ENCODE peak calls at places on chromosomes 12 and 14, in ten cellular contexts. H, Z, Q, V, P, D, G, A, Y and N are unnamed samples.

GRCh38 chr12:58491296-58491695 is 429.0 kb downstream of the LRIG3 start:
- DNase-seq in H (no peak), Z (no peak), Q (no peak), V (no peak), P (no peak), D (no peak), G (no peak), A (no peak), Y (no peak), N (peak; percentile 40)

GRCh38 chr12:116331876-116332275 is 54.4 kb upstream of the MED13L start:
- DNase-seq in H (no peak), Z (no peak), Q (no peak), V (no peak), P (no peak), D (no peak), G (no peak), A (no peak), Y (no peak), N (no peak)

GRCh38 chr14:85463512-85463911 is 66.4 kb upstream of the FLRT2 start:
- DNase-seq in H (peak; percentile 38), Z (no peak), Q (no peak), V (no peak), P (no peak), D (no peak), G (no peak), A (no peak), Y (peak; percentile 0), N (no peak)

GRCh38 chr14:93104961-93105360 is 10.8 kb downstream of the ITPK1 start:
- DNase-seq in H (no peak), Z (no peak), Q (no peak), V (no peak), P (no peak), D (no peak), G (no peak), A (no peak), Y (no peak), N (no peak)

GRCh38 chr14:32576088-32576795 is 247.1 kb downstream of the AKAP6 start:
- DNase-seq in H (peak; percentile 17), Z (no peak), Q (peak; percentile 4), V (no peak), P (peak; percentile 58), D (peak; percentile 50), G (peak; percentile 38), A (peak; percentile 60), Y (peak; percentile 52), N (peak; percentile 61)

GRCh38 chr12:6774557-6775062 is 2.3 kb downstream of the LAG3 start:
- DNase-seq in H (no peak), Z (no peak), Q (no peak), V (no peak), P (no peak), D (no peak), G (no peak), A (no peak), Y (no peak), N (no peak)

GRCh38 chr12:1610072-1610643 is 15.8 kb upstream of the FBXL14 start:
- DNase-seq in H (no peak), Z (no peak), Q (no peak), V (no peak), P (no peak), D (no peak), G (no peak), A (no peak), Y (no peak), N (no peak)

GRCh38 chr12:9870311-9870866 is 1.2 kb upstream of the CLEC2B start:
- DNase-seq in H (no peak), Z (no peak), Q (no peak), V (no peak), P (no peak), D (no peak), G (no peak), A (no peak), Y (no peak), N (no peak)

GRCh38 chr12:45259732-45260480 is 44.0 kb downstream of the ANO6 start:
- DNase-seq in H (no peak), Z (no peak), Q (no peak), V (no peak), P (peak; percentile 69), D (peak; percentile 21), G (no peak), A (peak; percentile 45), Y (no peak), N (no peak)

GRCh38 chr14:30456296-30456695 is 102.7 kb upstream of the G2E3 start:
- DNase-seq in H (no peak), Z (no peak), Q (no peak), V (no peak), P (no peak), D (no peak), G (no peak), A (no peak), Y (no peak), N (no peak)

GRCh38 chr14:103330536-103330935 is 3.5 kb upstream of the EIF5 start:
- DNase-seq in H (no peak), Z (no peak), Q (no peak), V (no peak), P (no peak), D (no peak), G (no peak), A (no peak), Y (no peak), N (no peak)

GRCh38 chr12:84561362-84561761 is 351.2 kb downstream of the SLC6A15 start:
- DNase-seq in H (no peak), Z (no peak), Q (no peak), V (no peak), P (no peak), D (no peak), G (no peak), A (no peak), Y (no peak), N (no peak)

GRCh38 chr14:30221546-30221945 is 293.9 kb upstream of the PRKD1 start:
- DNase-seq in H (no peak), Z (no peak), Q (no peak), V (no peak), P (no peak), D (no peak), G (no peak), A (no peak), Y (no peak), N (no peak)

GRCh38 chr12:95646781-95647184 is 95.5 kb upstream of the USP44 start:
- DNase-seq in H (no peak), Z (no peak), Q (no peak), V (no peak), P (no peak), D (peak; percentile 77), G (peak; percentile 18), A (no peak), Y (no peak), N (peak; percentile 70)

GRCh38 chr14:61043506-61043905 is 62.5 kb downstream of the SLC38A6 start:
- DNase-seq in H (no peak), Z (no peak), Q (no peak), V (no peak), P (no peak), D (no peak), G (no peak), A (no peak), Y (no peak), N (no peak)

GRCh38 chr12:113315358-113315757 is 19.6 kb downstream of the SLC8B1 start:
- DNase-seq in H (no peak), Z (no peak), Q (no peak), V (no peak), P (no peak), D (no peak), G (no peak), A (no peak), Y (no peak), N (no peak)

GRCh38 chr14:23352506-23353432 is at the start of gene SLC22A17:
- DNase-seq in H (no peak), Z (peak; percentile 82), Q (peak; percentile 46), V (peak; percentile 18), P (no peak), D (peak; percentile 85), G (peak; percentile 78), A (peak; percentile 87), Y (peak; percentile 92), N (peak; percentile 48)

GRCh38 chr12:2652401-2653081 is 142.2 kb upstream of the FKBP4 start:
- DNase-seq in H (no peak), Z (peak; percentile 56), Q (no peak), V (no peak), P (no peak), D (no peak), G (no peak), A (no peak), Y (no peak), N (no peak)

GRCh38 chr12:49733219-49734017 is 7.9 kb upstream of the TMBIM6 start:
- DNase-seq in H (no peak), Z (no peak), Q (no peak), V (no peak), P (no peak), D (no peak), G (no peak), A (no peak), Y (no peak), N (no peak)

GRCh38 chr14:103204852-103205540 is 81.7 kb downstream of the TNFAIP2 start:
- DNase-seq in H (no peak), Z (no peak), Q (no peak), V (no peak), P (no peak), D (peak; percentile 46), G (no peak), A (no peak), Y (no peak), N (no peak)

GRCh38 chr12:47377414-47378221 is 297.9 kb upstream of the AMIGO2 start:
- DNase-seq in H (no peak), Z (peak; percentile 51), Q (no peak), V (no peak), P (no peak), D (peak; percentile 100), G (no peak), A (peak; percentile 93), Y (no peak), N (peak; percentile 89)

GRCh38 chr12:124381454-124382207 is 86.7 kb downstream of the RFLNA start:
- DNase-seq in H (no peak), Z (no peak), Q (no peak), V (no peak), P (no peak), D (peak; percentile 78), G (no peak), A (peak; percentile 92), Y (no peak), N (no peak)

GRCh38 chr14:102050026-102050405 is 36.8 kb downstream of the HSP90AA1 start:
- DNase-seq in H (no peak), Z (no peak), Q (no peak), V (no peak), P (no peak), D (no peak), G (no peak), A (no peak), Y (no peak), N (no peak)